ENCODE peak calls at places on chromosomes 2 and 18, in nine cellular contexts. J is GM13977; E is endothelial cell; B is CD4-positive, alpha-beta T cell; I is osteocyte; Q is endodermal cell; H is WTC11; A is fibroblast of pulmonary artery; S is mammary epithelial cell. Z is an unnamed sample.

GRCh38 chr18:11807233-11807632 is 44.0 kb upstream of the CHMP1B start:
- DNase-seq in A (no peak), H (no peak), E (no peak), S (no peak), I (no peak), J (no peak), B (no peak), Q (peak), Z (no peak)

GRCh38 chr18:37322497-37323035 is 243.0 kb downstream of the CELF4 start:
- DNase-seq in J (peak), A (peak), H (peak), S (no peak), E (peak), B (no peak), Q (peak), I (no peak), Z (no peak)

GRCh38 chr2:71538656-71539265 is 85.4 kb downstream of the DYSF start:
- DNase-seq in I (no peak), B (no peak), H (peak), A (no peak), Q (peak), S (no peak), E (no peak), J (no peak), Z (peak)

GRCh38 chr2:48332286-48332685 is 197.7 kb upstream of the STON1 start:
- DNase-seq in A (peak), B (no peak), Q (no peak), J (no peak), E (no peak), H (no peak), S (peak), I (no peak), Z (no peak)

GRCh38 chr18:13376841-13377351 is 158.3 kb downstream of the LDLRAD4 start:
- DNase-seq in J (no peak), E (no peak), B (peak), S (no peak), I (peak), A (no peak), H (no peak), Q (peak), Z (no peak)

GRCh38 chr2:238853724-238854123 is 5.8 kb downstream of the TWIST2 start:
- DNase-seq in S (no peak), I (peak), J (no peak), E (no peak), H (no peak), B (no peak), A (no peak), Q (no peak), Z (peak)

GRCh38 chr2:228039752-228040534 is 141.5 kb downstream of the SPHKAP start:
- DNase-seq in I (no peak), A (peak), B (no peak), E (no peak), J (peak), Q (no peak), S (peak), H (no peak), Z (no peak)

GRCh38 chr2:24122-24521 is 22.2 kb downstream of the FAM110C start:
- DNase-seq in S (no peak), I (no peak), H (no peak), J (no peak), E (no peak), Q (no peak), A (no peak), B (no peak), Z (no peak)

GRCh38 chr2:166419616-166419934 is 43.8 kb upstream of the SCN9A start:
- DNase-seq in I (no peak), S (peak), E (no peak), B (no peak), H (no peak), J (no peak), A (peak), Q (no peak), Z (no peak)

GRCh38 chr2:174914894-174915760 is 90.1 kb downstream of the CHN1 start:
- DNase-seq in H (no peak), S (no peak), J (no peak), Q (no peak), B (no peak), A (peak), I (no peak), E (no peak), Z (no peak)

GRCh38 chr2:119028327-119029174 is 86.6 kb downstream of the MARCO start:
- DNase-seq in S (peak), J (peak), B (no peak), Q (peak), E (peak), H (peak), A (peak), I (no peak), Z (peak)

GRCh38 chr2:160322320-160322719 is 122.2 kb upstream of the ITGB6 start:
- DNase-seq in I (no peak), A (no peak), H (no peak), B (no peak), Q (no peak), S (no peak), E (no peak), J (no peak), Z (no peak)

GRCh38 chr2:173354601-173355131 is at the start of gene CDCA7:
- DNase-seq in H (peak), B (peak), J (peak), I (peak), A (peak), Q (peak), E (peak), S (peak), Z (peak)

GRCh38 chr18:54875063-54875462 is 46.8 kb downstream of the RAB27B start:
- DNase-seq in A (no peak), E (no peak), H (no peak), B (no peak), I (no peak), J (no peak), Q (no peak), S (no peak), Z (no peak)

GRCh38 chr18:70132999-70133398 is 72.5 kb downstream of the RTTN start:
- DNase-seq in I (no peak), B (no peak), E (no peak), Q (no peak), H (no peak), S (peak), A (peak), J (no peak), Z (no peak)

GRCh38 chr2:119407430-119408220 is 24.0 kb upstream of the TMEM37 start:
- DNase-seq in B (no peak), H (peak), S (peak), I (no peak), E (peak), A (peak), Q (peak), J (peak), Z (no peak)

GRCh38 chr2:138269726-138270125 is 231.8 kb upstream of the SPOPL start:
- DNase-seq in J (no peak), S (no peak), I (no peak), Q (no peak), H (no peak), A (no peak), B (no peak), E (no peak), Z (no peak)

GRCh38 chr2:79717364-79718007 is 204.6 kb downstream of the CTNNA2 start:
- DNase-seq in I (peak), B (no peak), J (no peak), H (peak), A (peak), E (no peak), S (no peak), Q (peak), Z (no peak)

GRCh38 chr2:168345601-168346000 is 98.2 kb upstream of the STK39 start:
- DNase-seq in B (no peak), J (peak), H (no peak), Q (no peak), S (no peak), A (no peak), E (no peak), I (no peak), Z (no peak)

GRCh38 chr2:221997683-221998082 is 301.1 kb downstream of the PAX3 start:
- DNase-seq in Q (no peak), E (no peak), I (no peak), H (no peak), J (no peak), S (no peak), B (no peak), A (no peak), Z (no peak)

GRCh38 chr2:6864938-6865345 is 765 bp downstream of the CMPK2 start:
- DNase-seq in H (peak), S (no peak), I (no peak), E (no peak), Q (peak), B (no peak), A (peak), J (no peak), Z (no peak)

GRCh38 chr2:28980368-28981015 is 606 bp upstream of the TOGARAM2 start:
- DNase-seq in E (no peak), J (no peak), S (no peak), I (no peak), B (no peak), A (no peak), H (no peak), Q (no peak), Z (no peak)

GRCh38 chr2:130814931-130815680 is 21.6 kb upstream of the ARHGEF4 start:
- DNase-seq in B (no peak), H (no peak), S (no peak), I (no peak), E (no peak), A (no peak), Q (no peak), J (no peak), Z (peak)

GRCh38 chr2:29463181-29463900 is 348.1 kb downstream of the CLIP4 start:
- DNase-seq in B (no peak), S (peak), E (no peak), I (no peak), J (no peak), A (peak), H (no peak), Q (no peak), Z (no peak)

GRCh38 chr2:233593201-233593600 is 24.2 kb upstream of the UGT1A8 start:
- DNase-seq in A (no peak), E (no peak), S (peak), H (no peak), J (peak), I (no peak), B (no peak), Q (no peak), Z (no peak)

GRCh38 chr2:223815186-223815883 is 22.0 kb downstream of the AP1S3 start:
- DNase-seq in A (peak), H (no peak), E (no peak), Q (no peak), J (no peak), B (no peak), S (peak), I (no peak), Z (no peak)

GRCh38 chr2:236724200-236724599 is 154.6 kb downstream of the ACKR3 start:
- DNase-seq in I (no peak), S (no peak), E (no peak), B (no peak), A (no peak), J (no peak), H (no peak), Q (no peak), Z (no peak)

GRCh38 chr2:219772697-219773096 is 145.3 kb downstream of the SLC4A3 start:
- DNase-seq in A (no peak), E (no peak), S (no peak), J (no peak), B (no peak), H (no peak), Q (no peak), I (no peak), Z (no peak)

GRCh38 chr2:219002395-219003266 is 9.4 kb upstream of the CRYBA2 start:
- DNase-seq in S (peak), I (no peak), Q (peak), H (peak), A (peak), B (peak), E (peak), J (no peak), Z (no peak)

GRCh38 chr2:181398000-181398399 is 59.2 kb upstream of the ITGA4 start:
- DNase-seq in H (no peak), E (no peak), Q (no peak), S (no peak), I (no peak), J (no peak), B (no peak), A (no peak), Z (no peak)

GRCh38 chr2:85273732-85274731 is 53.8 kb downstream of the TGOLN2 start:
- DNase-seq in A (peak), J (no peak), H (no peak), I (no peak), Q (peak), B (no peak), S (peak), E (no peak), Z (no peak)

GRCh38 chr2:100365434-100365833 is 43.1 kb upstream of the LONRF2 start:
- DNase-seq in B (no peak), I (peak), Q (no peak), S (peak), A (peak), E (no peak), H (no peak), J (no peak), Z (no peak)

GRCh38 chr2:202090530-202090929 is 17.5 kb downstream of the KIAA2012 start:
- DNase-seq in J (no peak), A (no peak), E (no peak), B (no peak), Q (no peak), S (no peak), I (no peak), H (no peak), Z (no peak)

DNA sequence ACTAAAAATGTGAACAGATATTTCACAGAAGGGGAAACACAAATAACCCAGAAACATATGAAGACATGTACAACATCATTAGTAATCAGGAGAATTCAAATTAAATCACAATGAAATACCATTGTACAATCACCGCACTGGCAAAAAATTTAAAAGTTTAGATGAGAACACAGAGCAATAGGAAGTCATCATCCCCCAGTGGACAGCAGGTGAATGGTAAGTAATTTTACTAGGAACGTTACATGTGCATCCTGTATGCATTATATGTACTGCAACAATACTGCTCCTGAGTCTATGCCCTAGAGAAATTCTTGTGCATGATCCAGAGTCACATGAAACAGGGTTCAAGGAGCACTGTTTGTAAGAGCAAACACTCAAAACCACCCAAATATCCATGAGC is 713.8 kb downstream of the NRXN1 start:
- DNase-seq in H (no peak), E (no peak), A (no peak), B (no peak), J (no peak), I (no peak), S (no peak), Q (no peak), Z (no peak)
- TF ChIP-seq CTCF in H (no peak), E (no peak), A (no peak), B (no peak), J (no peak), I (no peak), S (peak), Q (peak), Z (no peak)

GRCh38 chr2:216702756-216703155 is 7.4 kb upstream of the IGFBP5 start:
- DNase-seq in I (no peak), Q (no peak), J (no peak), S (no peak), E (no peak), B (no peak), H (no peak), A (no peak), Z (no peak)

GRCh38 chr2:216700088-216700567 is 4.8 kb upstream of the IGFBP5 start:
- DNase-seq in B (no peak), A (no peak), J (no peak), S (no peak), I (no peak), E (no peak), H (no peak), Q (no peak), Z (no peak)

GRCh38 chr2:216701544-216701943 is 6.2 kb upstream of the IGFBP5 start:
- DNase-seq in J (no peak), S (no peak), H (no peak), I (no peak), B (no peak), E (no peak), A (no peak), Q (no peak), Z (no peak)

GRCh38 chr2:216698895-216699294 is 3.5 kb upstream of the IGFBP5 start:
- DNase-seq in H (no peak), A (peak), J (peak), Q (peak), I (no peak), S (peak), E (no peak), B (no peak), Z (no peak)

DNA sequence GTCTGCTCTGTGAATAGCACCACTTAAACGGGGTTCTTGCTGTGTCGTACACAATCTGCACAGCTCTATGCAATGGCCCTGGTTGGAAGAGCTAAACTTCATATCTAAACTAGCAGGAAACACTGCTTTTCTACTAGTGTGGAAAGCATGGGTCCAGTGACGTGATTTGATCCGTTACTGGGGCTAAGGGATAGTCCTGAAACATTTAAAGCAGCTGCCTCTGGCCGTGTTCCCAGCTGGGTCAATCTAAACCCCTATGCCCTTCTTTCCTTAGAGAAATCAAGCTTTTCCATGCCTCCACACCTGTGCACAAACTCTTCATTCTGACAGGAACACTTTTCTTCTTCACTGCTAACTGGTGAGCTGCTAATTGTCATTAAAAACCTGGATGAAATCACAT is 5.4 kb upstream of the IGFBP5 start:
- DNase-seq in B (no peak), H (no peak), E (no peak), J (no peak), A (no peak), Q (no peak), S (no peak), I (no peak), Z (no peak)
- TF ChIP-seq CTCF in B (no peak), H (no peak), E (no peak), J (no peak), A (no peak), Q (no peak), S (no peak), I (no peak), Z (no peak)

GRCh38 chr2:1887915-1888314 is 143.6 kb upstream of the PXDN start:
- DNase-seq in E (no peak), A (peak), I (no peak), B (no peak), J (no peak), S (no peak), Q (no peak), H (no peak), Z (no peak)
- TF ChIP-seq CTCF in E (peak), A (peak), I (peak), B (no peak), J (peak), S (peak), Q (peak), H (no peak), Z (peak)

DNA sequence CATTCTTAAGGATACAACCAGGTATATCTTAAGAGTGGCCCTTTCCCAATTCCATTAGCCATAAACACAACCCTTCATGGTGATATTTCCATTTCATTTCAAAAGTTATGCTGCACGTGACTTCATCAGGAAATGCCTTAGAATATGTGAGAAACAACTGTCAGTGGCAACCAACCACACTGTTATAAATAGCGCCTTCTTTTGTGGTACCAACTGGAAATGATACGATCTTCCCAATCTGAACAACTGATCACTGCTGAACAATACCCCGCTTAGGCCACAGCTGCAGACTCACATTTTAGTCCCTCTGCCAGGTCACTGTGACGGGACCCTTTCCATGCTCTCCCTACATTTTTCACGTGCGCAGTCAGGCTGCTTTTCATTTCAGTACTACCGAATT is 144.8 kb downstream of the L3MBTL4 start:
- DNase-seq in J (no peak), I (no peak), B (no peak), A (no peak), E (no peak), Q (no peak), S (no peak), H (no peak), Z (no peak)
- TF ChIP-seq CTCF in J (no peak), I (no peak), B (no peak), A (no peak), E (no peak), Q (no peak), S (no peak), H (no peak), Z (no peak)